ENCODE peak calls at places on chromosomes 2 and 18, in ten cellular contexts. O is stimulated activated CD8-positive, alpha-beta memory T cell treated with anti-CD3 and anti-CD28 coated beads, Interleukin-4, amount 100 ng/mL, for 1 hour; D is T1000; A is NCI-H2029 treated with DMSO at 0.1 percent for 48 hours; B is mammary epithelial cell; Z is foreskin melanocyte; P is kidney glomerular epithelial cell; I is T-cell; M is stimulated activated CD4-positive, alpha-beta T cell treated with anti-CD3 and anti-CD28 coated beads, Interleukin-15, amount 100 ng/mL, for 24 hours; K is astrocyte of the cerebellum. J is an unnamed sample.

GRCh38 chr2:240820607-240821428 is 799 bp upstream of the KIF1A start:
- DNase-seq in I (no peak), M (peak), A (no peak), Z (no peak), P (no peak), K (no peak), O (no peak), B (no peak), D (no peak), J (no peak)

GRCh38 chr2:100956081-100956480 is 46.0 kb upstream of the RPL31 start:
- DNase-seq in O (no peak), P (no peak), B (no peak), K (no peak), A (no peak), M (no peak), Z (no peak), I (no peak), D (no peak), J (no peak)

GRCh38 chr2:195408196-195408595 is 248.8 kb upstream of the SLC39A10 start:
- DNase-seq in I (no peak), O (no peak), A (no peak), M (no peak), B (no peak), K (no peak), D (no peak), Z (no peak), P (no peak), J (no peak)

GRCh38 chr2:134124047-134124753 is 129.7 kb upstream of the MGAT5 start:
- DNase-seq in P (no peak), I (no peak), M (no peak), O (no peak), B (no peak), K (no peak), Z (no peak), A (peak), D (no peak), J (no peak)

GRCh38 chr2:148013879-148014278 is 6.7 kb downstream of the ORC4 start:
- DNase-seq in K (no peak), I (no peak), A (no peak), B (no peak), O (no peak), M (no peak), Z (no peak), D (no peak), P (no peak), J (no peak)

GRCh38 chr18:42187611-42188378 is 232.8 kb downstream of the PIK3C3 start:
- DNase-seq in P (peak), I (no peak), M (no peak), B (peak), Z (no peak), A (no peak), D (no peak), K (no peak), O (no peak), J (no peak)

GRCh38 chr2:18662689-18663088 is 73.3 kb upstream of the NT5C1B start:
- DNase-seq in O (no peak), M (no peak), B (peak), I (no peak), K (no peak), D (no peak), A (no peak), P (no peak), Z (no peak), J (no peak)

GRCh38 chr2:28824207-28824606 is 13.6 kb downstream of the SPDYA start:
- DNase-seq in O (no peak), Z (no peak), B (no peak), I (no peak), K (no peak), P (no peak), M (no peak), D (no peak), A (no peak), J (no peak)

GRCh38 chr18:136433-136832 is 21.9 kb upstream of the USP14 start:
- DNase-seq in I (no peak), A (no peak), O (no peak), D (no peak), M (peak), P (no peak), B (no peak), K (no peak), Z (no peak), J (peak)

GRCh38 chr18:76208632-76209308 is 286.3 kb downstream of the ZNF516 start:
- DNase-seq in K (no peak), I (no peak), Z (no peak), O (no peak), M (no peak), B (no peak), P (no peak), A (no peak), D (no peak), J (no peak)